ENCODE peak calls at places on chromosomes 1 and 21, in eight cellular contexts. T is cardiac muscle cell, V is lower leg skin, Z is glutamatergic neuron, E is nephron progenitor cell, R is RWPE1, D is retinal pigment epithelial cell, H is tibial artery. B is an unnamed sample.

GRCh38 chr1:11629626-11630025 is 24.6 kb downstream of the FBXO2 start:
- DNase-seq in T (no peak), V (no peak), Z (peak), E (peak), R (no peak), D (no peak), H (no peak), B (no peak)

GRCh38 chr1:63824386-63824898 is 50.6 kb downstream of the ROR1 start:
- DNase-seq in T (no peak), V (no peak), Z (no peak), E (no peak), R (no peak), D (peak), H (no peak), B (no peak)

GRCh38 chr1:51175278-51175677 is 60.8 kb upstream of the RNF11 start:
- DNase-seq in T (peak), V (no peak), Z (no peak), E (no peak), R (no peak), D (no peak), H (no peak), B (no peak)

GRCh38 chr1:160708118-160708517 is 3.5 kb downstream of the CD48 start:
- DNase-seq in T (no peak), V (no peak), Z (no peak), E (no peak), R (no peak), D (no peak), H (no peak), B (no peak)

GRCh38 chr1:171457412-171457811 is 27.9 kb upstream of the PRRC2C start:
- DNase-seq in T (peak), V (no peak), Z (no peak), E (no peak), R (no peak), D (no peak), H (no peak), B (no peak)

GRCh38 chr1:57252597-57253306 is 171.1 kb downstream of the DAB1 start:
- DNase-seq in T (no peak), V (no peak), Z (no peak), E (no peak), R (no peak), D (no peak), H (no peak), B (no peak)

GRCh38 chr1:50424045-50424939 is 1.0 kb upstream of the DMRTA2 start:
- DNase-seq in T (no peak), V (no peak), Z (no peak), E (no peak), R (no peak), D (no peak), H (no peak), B (no peak)

GRCh38 chr21:23837564-23837963 is 1769.7 kb downstream of the MRPL39 start:
- DNase-seq in T (no peak), V (no peak), Z (no peak), E (no peak), R (no peak), D (no peak), H (no peak), B (no peak)

GRCh38 chr1:36067871-36068270 is 16.0 kb upstream of the TEKT2 start:
- DNase-seq in T (no peak), V (no peak), Z (no peak), E (no peak), R (no peak), D (no peak), H (no peak), B (no peak)

GRCh38 chr1:234716907-234717375 is 107.0 kb upstream of the IRF2BP2 start:
- DNase-seq in T (no peak), V (no peak), Z (no peak), E (no peak), R (no peak), D (no peak), H (no peak), B (no peak)

GRCh38 chr1:213244664-213245091 is 193.6 kb downstream of the RPS6KC1 start:
- DNase-seq in T (peak), V (no peak), Z (no peak), E (peak), R (peak), D (peak), H (no peak), B (no peak)

GRCh38 chr1:117363591-117364048 is 3.6 kb upstream of the MAN1A2 start:
- DNase-seq in T (no peak), V (no peak), Z (no peak), E (no peak), R (no peak), D (no peak), H (no peak), B (no peak)

GRCh38 chr1:147641695-147642592 is 28.4 kb downstream of the ACP6 start:
- DNase-seq in T (peak), V (no peak), Z (peak), E (peak), R (peak), D (no peak), H (no peak), B (no peak)

GRCh38 chr1:32538887-32539583 is at the start of gene ZBTB8A:
- DNase-seq in T (peak), V (peak), Z (peak), E (peak), R (peak), D (no peak), H (peak), B (no peak)

GRCh38 chr1:113391643-113392271 is 1.4 kb downstream of the MAGI3 start:
- DNase-seq in T (no peak), V (no peak), Z (no peak), E (no peak), R (peak), D (no peak), H (no peak), B (no peak)

DNA sequence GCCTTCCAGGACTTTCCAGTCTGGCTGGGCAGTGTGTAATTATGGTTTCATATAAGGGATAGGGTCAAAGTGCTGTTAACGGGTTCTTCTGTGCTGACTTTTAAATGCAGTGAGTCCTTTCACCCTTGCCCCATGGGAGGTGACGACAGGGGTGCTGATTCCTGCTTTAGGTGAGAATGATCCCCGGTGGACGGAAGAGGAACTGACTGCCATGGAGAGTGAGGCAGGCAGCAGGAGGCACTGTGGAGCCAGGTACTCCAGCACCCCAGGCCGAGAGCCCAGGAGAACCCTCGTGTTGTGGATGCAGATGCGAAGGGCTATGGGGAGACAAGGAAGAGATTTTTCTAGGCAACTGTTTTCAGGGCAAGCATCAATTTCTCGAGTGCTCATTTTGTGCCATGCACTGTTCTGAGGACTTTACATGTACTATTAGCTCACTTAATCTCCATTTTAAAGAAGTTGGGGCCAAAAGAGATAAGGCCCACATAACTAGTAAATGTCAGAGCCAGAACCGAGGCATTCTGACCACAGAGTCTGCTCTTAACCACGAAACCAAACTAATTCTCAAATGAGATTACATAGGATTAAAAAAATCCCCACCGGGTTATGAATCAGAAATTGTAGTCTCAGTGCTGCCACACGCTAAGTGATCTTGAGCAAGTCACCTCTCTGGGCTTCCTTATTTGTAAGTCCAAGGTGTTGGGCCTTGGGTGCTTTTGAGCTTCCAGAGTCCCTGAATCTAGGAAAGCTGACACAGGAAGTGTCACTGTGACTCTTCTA is 28.2 kb downstream of the STPG1 start:
- DNase-seq in T (peak), V (peak), Z (no peak), E (no peak), R (no peak), D (no peak), H (no peak), B (no peak)
- TF ChIP-seq CTCF in T (peak), V (no peak), Z (peak), E (peak), R (no peak), D (peak), H (no peak), B (peak)

GRCh38 chr1:26820784-26821269 is 5.7 kb upstream of the ZDHHC18 start:
- DNase-seq in T (no peak), V (no peak), Z (no peak), E (no peak), R (no peak), D (no peak), H (no peak), B (no peak)
- TF ChIP-seq CTCF in T (peak), V (no peak), Z (no peak), E (no peak), R (no peak), D (peak), H (no peak), B (peak)

DNA sequence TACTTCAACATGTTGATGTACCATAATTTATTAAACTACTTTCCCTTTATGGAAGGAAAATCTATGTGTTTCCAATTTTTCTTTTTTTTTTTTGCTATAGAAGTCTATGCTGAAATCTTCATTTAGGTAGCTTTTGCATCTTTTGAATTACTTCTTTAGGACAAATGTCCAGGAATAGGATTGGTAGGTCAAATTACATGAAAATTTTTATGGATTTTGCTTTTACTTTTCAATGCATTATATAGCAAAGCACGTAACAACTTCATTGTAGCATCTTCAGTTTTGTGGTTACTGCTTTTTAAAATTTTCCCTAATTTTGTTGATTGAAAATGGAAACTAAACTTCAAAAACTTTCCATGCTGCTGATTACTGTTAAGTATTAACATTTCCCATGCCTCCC is 12.0 kb upstream of the PLA2G2C start:
- DNase-seq in T (no peak), V (no peak), Z (no peak), E (no peak), R (no peak), D (no peak), H (no peak), B (no peak)
- TF ChIP-seq CTCF in T (no peak), V (no peak), Z (no peak), E (no peak), R (no peak), D (no peak), H (no peak), B (no peak)

GRCh38 chr1:163701783-163702182 is 380.0 kb downstream of the NUF2 start:
- DNase-seq in T (no peak), V (no peak), Z (no peak), E (no peak), R (no peak), D (no peak), H (no peak), B (no peak)
- TF ChIP-seq CTCF in T (no peak), V (no peak), Z (no peak), E (no peak), R (no peak), D (no peak), H (no peak), B (no peak)

GRCh38 chr1:93200086-93200620 is 19.6 kb downstream of the CCDC18 start:
- DNase-seq in T (no peak), V (no peak), Z (no peak), E (no peak), R (no peak), D (no peak), H (no peak), B (no peak)
- TF ChIP-seq CTCF in T (no peak), V (no peak), Z (no peak), E (no peak), R (no peak), D (no peak), H (no peak), B (no peak)

GRCh38 chr1:206506803-206507394 is 432 bp upstream of the RASSF5 start:
- DNase-seq in T (peak), V (no peak), Z (peak), E (peak), R (no peak), D (no peak), H (peak), B (peak)

GRCh38 chr1:206507395-206508129 is at the start of gene RASSF5:
- DNase-seq in T (peak), V (peak), Z (peak), E (peak), R (peak), D (no peak), H (peak), B (peak)

GRCh38 chr1:206504363-206504713 is 3.0 kb upstream of the RASSF5 start:
- DNase-seq in T (no peak), V (no peak), Z (no peak), E (no peak), R (no peak), D (no peak), H (no peak), B (no peak)

GRCh38 chr1:206506405-206506802 is 927 bp upstream of the RASSF5 start:
- DNase-seq in T (no peak), V (no peak), Z (no peak), E (no peak), R (no peak), D (no peak), H (peak), B (no peak)

GRCh38 chr1:206505702-206506375 is 1.5 kb upstream of the RASSF5 start:
- DNase-seq in T (peak), V (no peak), Z (no peak), E (no peak), R (peak), D (no peak), H (peak), B (peak)
- TF ChIP-seq CTCF in T (peak), V (no peak), Z (peak), E (peak), R (peak), D (peak), H (peak), B (peak)

GRCh38 chr1:155083865-155084721 is 5.5 kb downstream of the EFNA3 start:
- DNase-seq in T (peak), V (peak), Z (no peak), E (no peak), R (no peak), D (no peak), H (no peak), B (no peak)
- TF ChIP-seq CTCF in T (peak), V (no peak), Z (no peak), E (no peak), R (no peak), D (peak), H (no peak), B (no peak)

DNA sequence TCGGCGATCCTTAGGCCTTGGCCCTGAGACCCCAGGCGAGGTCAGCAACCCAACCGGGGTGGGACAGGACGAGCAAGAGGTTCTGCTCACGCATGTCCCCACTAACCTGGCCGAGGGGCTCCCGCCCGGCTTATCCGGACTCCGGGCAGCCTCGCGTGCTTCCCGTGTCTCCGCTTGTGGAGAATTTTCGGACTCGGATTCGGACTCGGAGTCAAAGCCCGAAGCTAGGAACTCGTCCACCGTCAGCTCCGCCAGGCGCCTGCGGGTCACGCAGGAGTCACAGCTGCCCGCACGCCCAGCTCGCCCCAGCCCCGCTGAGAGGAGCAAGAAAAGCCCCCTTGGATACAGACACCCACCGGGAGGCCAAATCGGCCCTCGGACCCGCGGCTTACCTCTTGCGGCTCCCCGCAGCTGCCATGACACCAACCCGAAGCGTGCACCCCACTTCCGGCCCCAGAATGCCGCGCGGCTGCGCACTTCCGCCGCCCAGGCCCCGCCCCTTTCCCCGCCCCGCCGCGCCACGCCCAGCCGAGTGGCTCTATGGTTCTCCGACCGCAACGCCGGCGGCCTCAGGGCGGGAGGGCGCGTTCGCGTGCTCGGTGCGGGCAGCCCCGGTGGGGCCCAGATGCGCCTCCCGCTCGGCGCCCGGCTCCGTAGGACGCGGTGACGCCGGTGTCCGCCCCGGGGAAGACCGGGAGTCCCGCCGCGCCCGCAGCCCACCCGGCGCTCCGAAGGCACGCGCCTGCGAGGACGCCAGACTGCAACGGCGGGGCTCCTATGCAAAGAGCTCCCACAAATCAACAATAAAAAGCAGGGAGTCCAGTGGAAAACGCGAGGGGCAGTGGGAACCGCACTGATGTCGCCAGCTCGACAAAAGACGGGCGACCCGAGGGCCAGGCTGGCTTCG is at the start of gene NOC2L:
- DNase-seq in T (peak), V (peak), Z (peak), E (peak), R (peak), D (no peak), H (peak), B (no peak)
- TF ChIP-seq CTCF in T (no peak), V (no peak), Z (no peak), E (no peak), R (no peak), D (no peak), H (no peak), B (no peak)

DNA sequence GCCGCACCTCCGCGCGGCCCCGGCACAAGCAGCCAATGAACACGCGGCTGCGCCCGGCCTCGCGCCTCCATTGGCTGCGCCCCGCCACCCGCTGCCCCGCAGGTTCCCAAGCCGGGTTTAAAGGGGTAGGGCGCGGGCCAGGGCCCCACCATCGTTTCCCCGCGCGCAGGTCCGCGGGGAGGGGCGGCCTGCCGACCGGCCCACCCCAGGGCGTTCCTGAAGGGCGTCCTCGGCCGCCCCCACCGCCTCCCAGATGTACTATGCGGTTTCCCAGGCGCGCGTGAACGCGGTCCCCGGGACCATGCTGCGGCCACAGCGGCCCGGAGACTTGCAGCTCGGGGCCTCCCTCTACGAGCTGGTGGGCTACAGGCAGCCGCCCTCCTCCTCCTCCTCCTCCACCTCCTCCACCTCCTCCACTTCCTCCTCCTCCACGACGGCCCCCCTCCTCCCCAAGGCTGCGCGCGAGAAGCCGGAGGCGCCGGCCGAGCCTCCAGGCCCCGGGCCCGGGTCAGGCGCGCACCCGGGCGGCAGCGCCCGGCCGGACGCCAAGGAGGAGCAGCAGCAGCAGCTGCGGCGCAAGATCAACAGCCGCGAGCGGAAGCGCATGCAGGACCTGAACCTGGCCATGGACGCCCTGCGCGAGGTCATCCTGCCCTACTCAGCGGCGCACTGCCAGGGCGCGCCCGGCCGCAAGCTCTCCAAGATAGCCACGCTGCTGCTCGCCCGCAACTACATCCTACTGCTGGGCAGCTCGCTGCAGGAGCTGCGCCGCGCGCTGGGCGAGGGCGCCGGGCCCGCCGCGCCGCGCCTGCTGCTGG is at the start of gene OLIG1:
- DNase-seq in T (peak), V (no peak), Z (peak), E (peak), R (peak), D (no peak), H (no peak), B (no peak)
- TF ChIP-seq CTCF in T (no peak), V (no peak), Z (no peak), E (no peak), R (no peak), D (no peak), H (no peak), B (no peak)